ENCODE peak calls at places on chromosome X, in four cellular contexts. Y is CD4-positive, CD25-positive, alpha-beta regulatory T cell; K is GM23248; Q is SHP77 treated with DMSO at 0.1 percent for 48 hours. E is an unnamed sample.

GRCh38 chrX:148310402-148311200 is 189.8 kb upstream of the AFF2 start:
- DNase-seq in Y (peak), K (no peak), Q (no peak), E (no peak)

GRCh38 chrX:84182521-84182920 is 5.5 kb downstream of the RPS6KA6 start:
- DNase-seq in Y (no peak), K (no peak), Q (no peak), E (no peak)

GRCh38 chrX:48972214-48973164 is 845 bp upstream of the KCND1 start:
- DNase-seq in Y (peak), K (peak), Q (no peak), E (no peak)

GRCh38 chrX:101452051-101452450 is 33.2 kb upstream of the ARMCX4 start:
- DNase-seq in Y (no peak), K (no peak), Q (no peak), E (no peak)

GRCh38 chrX:13177921-13178320 is 133.5 kb upstream of the FAM9C start:
- DNase-seq in Y (no peak), K (no peak), Q (no peak), E (no peak)

GRCh38 chrX:54473993-54474859 is 21.8 kb downstream of the FGD1 start:
- DNase-seq in Y (no peak), K (peak), Q (no peak), E (no peak)

GRCh38 chrX:47226531-47227333 is 6.1 kb upstream of the USP11 start:
- DNase-seq in Y (no peak), K (no peak), Q (no peak), E (no peak)

GRCh38 chrX:18410038-18410437 is 15.4 kb upstream of the CDKL5 start:
- DNase-seq in Y (no peak), K (peak), Q (no peak), E (peak)

GRCh38 chrX:111376897-111377601 is 34.9 kb downstream of the DCX start:
- DNase-seq in Y (no peak), K (no peak), Q (peak), E (no peak)

GRCh38 chrX:124984140-124984813 is 335.4 kb upstream of the TEX13C start:
- DNase-seq in Y (no peak), K (no peak), Q (no peak), E (no peak)

GRCh38 chrX:72126539-72127140 is 5.1 kb downstream of the RTL5 start:
- DNase-seq in Y (peak), K (peak), Q (peak), E (peak)

GRCh38 chrX:43510194-43510593 is 145.9 kb upstream of the MAOA start:
- DNase-seq in Y (no peak), K (no peak), Q (no peak), E (no peak)

GRCh38 chrX:11129546-11129945 is 18.4 kb downstream of the HCCS start:
- DNase-seq in Y (no peak), K (no peak), Q (no peak), E (no peak)

GRCh38 chrX:48458711-48459110 is 11.3 kb downstream of the SLC38A5 start:
- DNase-seq in Y (no peak), K (no peak), Q (no peak), E (no peak)

GRCh38 chrX:18809641-18810040 is 102.2 kb downstream of the PPEF1 start:
- DNase-seq in Y (no peak), K (no peak), Q (no peak), E (no peak)

GRCh38 chrX:38426785-38427184 is 74.4 kb downstream of the OTC start:
- DNase-seq in Y (no peak), K (peak), Q (no peak), E (no peak)

GRCh38 chrX:70255452-70255851 is 4.6 kb downstream of the P2RY4 start:
- DNase-seq in Y (no peak), K (no peak), Q (no peak), E (no peak)

GRCh38 chrX:120761810-120762209 is 113.9 kb downstream of the CT47B1 start:
- DNase-seq in Y (no peak), K (peak), Q (no peak), E (no peak)

GRCh38 chrX:3119376-3119775 is 78.1 kb downstream of the ARSF start:
- DNase-seq in Y (no peak), K (no peak), Q (no peak), E (no peak)

GRCh38 chrX:74519870-74520269 is 94.6 kb downstream of the RLIM start:
- DNase-seq in Y (no peak), K (peak), Q (no peak), E (no peak)

GRCh38 chrX:129576539-129576938 is 36.5 kb downstream of the OCRL start:
- DNase-seq in Y (no peak), K (no peak), Q (no peak), E (no peak)

GRCh38 chrX:17521871-17522693 is 147.1 kb downstream of the NHS start:
- DNase-seq in Y (no peak), K (peak), Q (no peak), E (peak)

GRCh38 chrX:23554304-23554703 is 113.0 kb upstream of the PRDX4 start:
- DNase-seq in Y (no peak), K (peak), Q (peak), E (no peak)

GRCh38 chrX:40098264-40099045 is 697 bp upstream of the BCOR start:
- DNase-seq in Y (peak), K (peak), Q (no peak), E (no peak)

GRCh38 chrX:103464774-103465117 is 54.5 kb downstream of the RAB40A start:
- DNase-seq in Y (peak), K (peak), Q (peak), E (peak)

GRCh38 chrX:130829526-130830515 is 73.2 kb downstream of the ENOX2 start:
- DNase-seq in Y (no peak), K (no peak), Q (no peak), E (no peak)